ENCODE peak calls at places on chromosomes 3 and 15, in seven cellular contexts. V is left ventricle myocardium inferior, J is HL-60, U is K562, Z is heart right ventricle, T is body of pancreas, A is mammary epithelial cell. N is an unnamed sample.

GRCh38 chr3:72144773-72145505 is 360.0 kb upstream of the PROK2 start:
- DNase-seq in V (peak; percentile 33), J (peak; percentile 89), U (peak; percentile 93), Z (peak; percentile 32), T (no peak), A (no peak), N (no peak)

GRCh38 chr15:101381671-101382212 is 86.7 kb upstream of the SNRPA1 start:
- DNase-seq in V (no peak), J (peak; percentile 57), U (no peak), Z (no peak), T (no peak), A (peak; percentile 3), N (no peak)

GRCh38 chr15:77798151-77798550 is 165.4 kb upstream of the LINGO1 start:
- DNase-seq in V (no peak), J (no peak), U (no peak), Z (no peak), T (peak; percentile 33), A (no peak), N (no peak)

GRCh38 chr15:74130089-74130848 is at the start of gene ISLR2:
- DNase-seq in V (no peak), J (no peak), U (no peak), Z (no peak), T (no peak), A (no peak), N (no peak)

GRCh38 chr15:73991260-73991659 is 835 bp downstream of the STOML1 start:
- DNase-seq in V (peak; percentile 91), J (no peak), U (no peak), Z (peak; percentile 94), T (peak; percentile 37), A (no peak), N (no peak)

GRCh38 chr15:53586815-53587214 is 172.6 kb downstream of the WDR72 start:
- DNase-seq in V (no peak), J (peak; percentile 9), U (peak; percentile 9), Z (no peak), T (peak; percentile 65), A (peak; percentile 36), N (no peak)

GRCh38 chr3:150547045-150547753 is 612 bp downstream of the EIF2A start:
- DNase-seq in V (no peak), J (no peak), U (peak; percentile 30), Z (no peak), T (no peak), A (peak; percentile 23), N (no peak)

GRCh38 chr15:100712226-100712625 is 109.8 kb downstream of the ASB7 start:
- DNase-seq in V (peak; percentile 63), J (no peak), U (no peak), Z (peak; percentile 48), T (peak; percentile 17), A (peak; percentile 55), N (no peak)

GRCh38 chr3:127141921-127142730 is 50.8 kb upstream of the PRR23E start:
- DNase-seq in V (no peak), J (no peak), U (no peak), Z (no peak), T (peak; percentile 89), A (peak; percentile 57), N (no peak)

GRCh38 chr15:76340198-76340801 is 3.7 kb downstream of the ISL2 start:
- DNase-seq in V (no peak), J (peak; percentile 14), U (no peak), Z (no peak), T (no peak), A (peak; percentile 13), N (peak; percentile 67)

GRCh38 chr3:51544011-51544775 is 5.7 kb downstream of the RAD54L2 start:
- DNase-seq in V (no peak), J (no peak), U (no peak), Z (no peak), T (no peak), A (no peak), N (no peak)

GRCh38 chr3:146968204-146968651 is 363.1 kb upstream of the PLSCR5 start:
- DNase-seq in V (no peak), J (no peak), U (no peak), Z (no peak), T (no peak), A (peak; percentile 16), N (no peak)

GRCh38 chr15:70200511-70200991 is 102.8 kb upstream of the TLE3 start:
- DNase-seq in V (no peak), J (peak; percentile 18), U (peak; percentile 23), Z (no peak), T (no peak), A (no peak), N (no peak)

GRCh38 chr15:97706059-97706458 is 254.4 kb upstream of the ARRDC4 start:
- DNase-seq in V (no peak), J (no peak), U (no peak), Z (no peak), T (no peak), A (no peak), N (no peak)

GRCh38 chr3:119690043-119690656 is 12.7 kb upstream of the CFAP91 start:
- DNase-seq in V (no peak), J (peak; percentile 9), U (peak; percentile 29), Z (no peak), T (no peak), A (peak; percentile 15), N (no peak)

GRCh38 chr3:119177321-119177720 is 3.9 kb downstream of the UPK1B start:
- DNase-seq in V (no peak), J (no peak), U (no peak), Z (no peak), T (no peak), A (no peak), N (no peak)

GRCh38 chr15:58203537-58203936 is 65.4 kb downstream of the AQP9 start:
- DNase-seq in V (no peak), J (no peak), U (peak; percentile 78), Z (no peak), T (no peak), A (no peak), N (no peak)

GRCh38 chr3:126438186-126438585 is 37.5 kb downstream of the ZXDC start:
- DNase-seq in V (no peak), J (no peak), U (no peak), Z (no peak), T (no peak), A (no peak), N (no peak)

GRCh38 chr3:42347928-42348327 is 62.5 kb downstream of the LYZL4 start:
- DNase-seq in V (no peak), J (no peak), U (no peak), Z (no peak), T (no peak), A (no peak), N (no peak)

DNA sequence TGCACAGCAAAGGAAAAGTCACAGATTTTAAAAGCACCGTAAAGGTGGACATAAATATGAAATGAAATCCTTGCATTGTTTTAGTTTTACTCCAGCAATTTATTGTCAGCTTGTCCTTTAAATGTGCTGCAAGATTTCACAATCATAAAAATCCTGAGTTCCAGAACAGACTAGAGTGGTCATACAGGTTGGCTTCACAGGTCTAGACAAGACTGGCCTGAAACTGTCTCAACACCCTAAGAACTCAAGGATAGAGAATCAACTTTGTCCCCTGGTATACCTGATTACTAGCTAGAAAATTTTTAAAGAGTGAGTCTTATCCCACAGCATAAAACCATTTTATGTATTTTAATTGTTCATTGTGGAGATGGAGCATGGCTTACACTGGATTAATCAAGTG is 521.7 kb upstream of the MCTP2 start:
- DNase-seq in V (no peak), J (no peak), U (no peak), Z (no peak), T (no peak), A (peak; percentile 86), N (no peak)
- TF ChIP-seq CTCF in V (no peak), J (no peak), U (no peak), Z (no peak), T (no peak), A (no peak), N (no peak)

GRCh38 chr3:188003188-188004171 is 150.5 kb upstream of the LPP start:
- DNase-seq in V (no peak), J (no peak), U (no peak), Z (no peak), T (peak; percentile 24), A (peak; percentile 13), N (no peak)

GRCh38 chr3:188007897-188008296 is 146.1 kb upstream of the LPP start:
- DNase-seq in V (no peak), J (peak; percentile 95), U (no peak), Z (no peak), T (no peak), A (no peak), N (no peak)

GRCh38 chr3:188010478-188010877 is 143.5 kb upstream of the LPP start:
- DNase-seq in V (no peak), J (no peak), U (no peak), Z (no peak), T (no peak), A (no peak), N (no peak)

GRCh38 chr3:188008582-188009213 is 145.3 kb upstream of the LPP start:
- DNase-seq in V (no peak), J (no peak), U (no peak), Z (no peak), T (no peak), A (peak; percentile 48), N (no peak)

DNA sequence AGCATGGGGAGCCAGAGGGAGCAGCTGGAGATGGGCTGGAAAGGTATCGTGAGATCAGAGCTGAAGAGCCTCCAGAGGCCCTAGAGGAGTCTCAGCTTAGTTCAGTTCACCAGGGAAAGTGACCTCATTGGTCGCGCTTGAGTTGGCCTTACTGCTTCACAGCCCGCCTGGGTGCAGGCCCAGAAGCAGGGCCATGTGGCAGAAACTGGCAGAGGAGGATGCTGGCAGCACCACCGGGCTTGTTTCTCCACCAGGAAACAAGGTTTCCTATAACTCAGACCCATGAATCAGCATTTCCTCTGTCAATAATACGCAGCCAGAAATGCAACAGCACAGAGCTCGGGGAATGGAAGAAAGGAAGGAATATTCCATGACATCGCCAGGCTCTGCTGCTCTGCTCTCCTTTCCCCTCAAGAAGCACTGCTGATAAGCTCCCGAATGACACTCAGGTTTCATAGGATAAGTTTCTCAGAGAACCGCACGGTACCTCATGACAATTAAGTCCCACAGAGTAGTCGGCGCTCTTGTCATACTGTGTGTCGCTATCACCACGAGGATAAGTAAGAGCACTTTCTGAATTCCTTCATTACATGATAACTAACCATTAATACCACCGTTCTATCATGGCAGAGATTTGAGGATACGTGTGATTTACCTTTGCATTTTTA is 147.1 kb upstream of the LPP start:
- DNase-seq in V (no peak), J (no peak), U (no peak), Z (peak; percentile 40), T (no peak), A (no peak), N (no peak)
- H3K27me3 ChIP-seq in V (no peaks in the 10 kb centered on the region), J (no peaks in the 10 kb centered on the region), U (no peaks in the 10 kb centered on the region), Z (no peaks in the 10 kb centered on the region), T (no peaks in the 10 kb centered on the region), A (no peaks in the 10 kb centered on the region), N (peaks cover 3% of the 10 kb centered on the region)

GRCh38 chr3:28598165-28598564 is 249.5 kb upstream of the AZI2 start:
- DNase-seq in V (no peak), J (no peak), U (no peak), Z (no peak), T (no peak), A (peak; percentile 36), N (no peak)
- TF ChIP-seq CTCF in V (no peak), J (no peak), U (no peak), Z (no peak), T (no peak), A (no peak), N (no peak)

DNA sequence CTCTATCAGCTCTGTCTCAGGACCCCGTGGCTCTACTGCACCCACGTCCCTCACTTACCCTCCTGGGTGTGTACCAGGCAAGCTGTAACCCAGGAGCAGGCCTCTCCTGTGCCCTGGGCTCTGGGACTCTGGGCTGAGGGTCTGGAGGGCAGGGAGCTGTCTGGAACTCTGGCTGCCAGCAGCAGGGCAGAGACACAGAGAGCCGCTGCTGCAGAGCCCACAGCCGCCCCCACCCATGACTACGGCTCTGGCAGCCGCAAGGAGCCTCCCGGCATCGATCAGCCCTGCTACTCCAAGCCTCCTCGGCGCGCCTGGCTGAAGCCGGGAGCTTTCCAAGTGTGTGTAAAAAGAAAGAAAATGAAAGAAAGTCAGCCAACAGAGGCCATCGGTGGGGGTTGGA is 103.7 kb upstream of the ATP2B2 start:
- DNase-seq in V (no peak), J (no peak), U (no peak), Z (no peak), T (no peak), A (no peak), N (no peak)
- H3K27me3 ChIP-seq in V (peaks cover 64% of the 10 kb centered on the region), J (no peaks in the 10 kb centered on the region), U (no peaks in the 10 kb centered on the region), Z (peaks cover 8% of the 10 kb centered on the region), T (no peaks in the 10 kb centered on the region), A (peaks cover 5% of the 10 kb centered on the region), N (no peaks in the 10 kb centered on the region)